ENCODE peak calls at places on chromosomes 2 and 18, in nine cellular contexts. N is AG04450; W is CD4-positive, alpha-beta T cell; M is GM12878; Q is HepG2; X is right lobe of liver; U is psoas muscle; K is lower lobe of right lung; R is BJ. Y is an unnamed sample. For H3K27me3, the result is how much of the 10 kb centered on the place peaks cover.

GRCh38 chr2:219560037-219560892 is 11.1 kb downstream of the OBSL1 start:
- DNase-seq in M (no peak), U (peak), N (no peak), W (no peak), Q (no peak), R (no peak), X (no peak), K (no peak), Y (no peak)

GRCh38 chr18:31156831-31157763 is 5.6 kb downstream of the DSC1 start:
- DNase-seq in W (no peak), U (no peak), Q (no peak), K (no peak), M (no peak), X (no peak), N (no peak), R (no peak), Y (peak)

GRCh38 chr18:76498064-76498463 is 3.0 kb upstream of the ZNF516 start:
- DNase-seq in U (no peak), K (no peak), N (no peak), W (no peak), M (no peak), R (no peak), Q (no peak), X (no peak), Y (no peak)

GRCh38 chr2:219441451-219442205 is 7.0 kb downstream of the SPEG start:
- DNase-seq in X (no peak), U (peak), M (no peak), Q (no peak), K (no peak), W (peak), R (no peak), N (no peak), Y (no peak)

GRCh38 chr2:121200011-121200347 is 85.0 kb downstream of the TFCP2L1 start:
- DNase-seq in N (no peak), X (no peak), Q (no peak), R (no peak), U (peak), M (no peak), W (no peak), K (peak), Y (no peak)

GRCh38 chr2:201709747-201710146 is 11.3 kb upstream of the MPP4 start:
- DNase-seq in R (no peak), M (no peak), N (no peak), K (no peak), Q (no peak), U (no peak), W (no peak), X (no peak), Y (no peak)

GRCh38 chr18:77065221-77065981 is 67.2 kb downstream of the MBP start:
- DNase-seq in M (peak), W (no peak), Q (no peak), U (peak), N (peak), R (peak), K (peak), X (no peak), Y (no peak)

GRCh38 chr2:84495539-84496146 is 20.7 kb upstream of the DNAH6 start:
- DNase-seq in R (peak), X (no peak), W (peak), U (no peak), M (no peak), K (no peak), N (peak), Q (peak), Y (peak)

GRCh38 chr18:702957-703659 is 9.3 kb downstream of the ENOSF1 start:
- DNase-seq in W (no peak), K (no peak), Q (peak), X (peak), U (no peak), R (peak), N (peak), M (no peak), Y (peak)

GRCh38 chr2:95342556-95343320 is 45.6 kb downstream of the KCNIP3 start:
- DNase-seq in K (peak), X (peak), Q (no peak), N (no peak), U (no peak), M (no peak), W (no peak), R (no peak), Y (no peak)

GRCh38 chr2:241950878-241951331 is 81.4 kb downstream of the RTP5 start:
- DNase-seq in R (no peak), U (peak), Q (peak), N (peak), M (no peak), W (peak), K (peak), X (peak), Y (peak)

GRCh38 chr2:101830146-101830545 is 132.6 kb downstream of the MAP4K4 start:
- DNase-seq in Q (no peak), W (no peak), N (no peak), M (no peak), X (no peak), K (no peak), U (no peak), R (no peak), Y (no peak)

GRCh38 chr2:143730155-143730949 is 601.1 kb downstream of the ARHGAP15 start:
- DNase-seq in W (no peak), Q (no peak), N (no peak), M (peak), R (no peak), U (no peak), K (no peak), X (no peak), Y (no peak)

GRCh38 chr18:37476182-37476581 is 89.4 kb downstream of the CELF4 start:
- DNase-seq in R (no peak), N (no peak), Q (peak), K (no peak), X (no peak), U (no peak), W (no peak), M (no peak), Y (no peak)

GRCh38 chr2:20578895-20579825 is 71.7 kb downstream of the HS1BP3 start:
- DNase-seq in N (peak), K (peak), U (peak), Q (peak), M (peak), X (no peak), R (peak), W (no peak), Y (peak)

GRCh38 chr2:57181315-57182038 is 865.1 kb upstream of the VRK2 start:
- DNase-seq in X (no peak), W (no peak), U (no peak), Q (no peak), N (no peak), M (no peak), R (no peak), K (no peak), Y (no peak)

GRCh38 chr18:47262397-47263196 is 11.1 kb upstream of the SKOR2 start:
- DNase-seq in W (no peak), U (no peak), M (no peak), R (no peak), N (no peak), Q (no peak), K (no peak), X (no peak), Y (no peak)

GRCh38 chr18:47261902-47262301 is 10.4 kb upstream of the SKOR2 start:
- DNase-seq in K (no peak), U (no peak), Q (no peak), X (no peak), N (no peak), M (no peak), W (no peak), R (no peak), Y (no peak)

GRCh38 chr18:47263197-47263827 is 11.9 kb upstream of the SKOR2 start:
- DNase-seq in Q (no peak), K (no peak), R (no peak), X (no peak), W (no peak), U (no peak), M (no peak), N (no peak), Y (no peak)

GRCh38 chr18:47260924-47261701 is 9.7 kb upstream of the SKOR2 start:
- DNase-seq in Q (no peak), R (no peak), X (no peak), U (no peak), M (no peak), K (no peak), W (no peak), N (no peak), Y (no peak)

DNA sequence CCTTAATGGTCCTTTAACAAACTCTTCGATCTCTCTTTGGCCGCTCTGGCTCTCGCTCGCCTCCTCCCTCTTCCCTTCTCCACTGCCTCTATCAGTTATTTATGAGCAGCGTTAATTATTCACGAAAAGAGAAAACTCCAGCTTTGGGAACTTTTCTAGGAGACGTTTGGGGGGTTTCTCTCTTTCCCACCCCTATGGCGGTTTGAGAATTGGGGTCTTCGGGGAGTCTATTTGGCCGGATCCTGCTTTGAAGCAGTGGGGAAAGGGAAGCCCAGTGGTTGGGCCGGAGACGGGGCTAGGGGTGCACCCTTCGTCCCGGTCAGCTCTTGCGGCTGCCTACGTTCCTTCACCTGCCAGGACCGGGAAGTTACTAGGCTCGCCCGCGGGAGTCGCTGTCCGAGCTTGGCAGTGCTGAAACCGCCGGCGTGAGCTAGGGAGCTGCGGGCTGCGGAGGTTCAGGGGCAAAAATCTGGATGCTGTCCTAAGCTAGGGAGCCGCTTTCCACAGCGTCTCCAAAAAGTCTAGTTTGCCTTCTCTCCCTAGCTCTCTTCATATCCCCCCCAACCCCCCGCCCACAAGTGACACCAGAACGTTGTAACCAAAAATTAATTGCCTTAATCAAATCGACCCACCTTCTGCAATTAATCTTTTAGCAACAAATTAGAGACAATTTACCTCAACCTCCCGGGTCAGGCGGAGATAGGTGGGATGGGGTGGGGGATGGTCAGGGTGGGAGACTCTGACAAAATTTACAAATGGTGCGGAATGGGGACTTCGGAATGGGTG is 8.9 kb upstream of the SKOR2 start:
- DNase-seq in W (no peak), K (peak), N (no peak), X (peak), U (no peak), R (no peak), M (no peak), Q (peak), Y (no peak)
- H3K27me3 ChIP-seq in W (half or more), K (half or more), N (under half), X (under half), U (under half), R (under half), M (under half), Q (under half), Y (half or more)

GRCh38 chr2:74440005-74440377 is 1.7 kb downstream of the RTKN start:
- DNase-seq in M (no peak), N (no peak), R (no peak), W (no peak), X (peak), Q (peak), U (peak), K (no peak), Y (no peak)

GRCh38 chr2:74438248-74438647 is 3.5 kb downstream of the RTKN start:
- DNase-seq in R (no peak), N (no peak), U (no peak), K (no peak), M (no peak), W (no peak), Q (no peak), X (no peak), Y (no peak)

GRCh38 chr2:74441111-74441689 is 537 bp downstream of the RTKN start:
- DNase-seq in M (no peak), R (no peak), W (no peak), Q (no peak), U (no peak), K (no peak), N (no peak), X (no peak), Y (no peak)

GRCh38 chr2:74440378-74441110 is 1.2 kb downstream of the RTKN start:
- DNase-seq in U (peak), M (no peak), K (peak), W (no peak), N (no peak), X (peak), R (no peak), Q (peak), Y (no peak)

GRCh38 chr2:74439373-74440004 is 2.2 kb downstream of the RTKN start:
- DNase-seq in R (no peak), X (peak), W (no peak), U (no peak), K (no peak), M (no peak), Q (no peak), N (no peak), Y (no peak)
- TF ChIP-seq CTCF in R (no peak), X (no peak), W (no peak), U (no peak), K (no peak), M (no peak), Q (no peak), N (no peak), Y (no peak)

GRCh38 chr2:42045389-42045788 is 2.4 kb upstream of the PKDCC start:
- DNase-seq in Q (no peak), U (no peak), R (no peak), K (no peak), M (no peak), W (no peak), X (no peak), N (no peak), Y (no peak)
- H3K27me3 ChIP-seq in Q (under half), U (under half), R (under half), K (under half), M (under half), W (half or more), X (under half), N (under half), Y (under half)

GRCh38 chr18:58195278-58195721 is 151.3 kb downstream of the NEDD4L start:
- DNase-seq in N (no peak), X (no peak), M (no peak), Q (no peak), R (no peak), K (peak), W (no peak), U (no peak), Y (no peak)

GRCh38 chr18:58196164-58196563 is 152.1 kb downstream of the NEDD4L start:
- DNase-seq in W (no peak), N (no peak), K (no peak), X (no peak), Q (no peak), R (no peak), M (no peak), U (no peak), Y (no peak)

GRCh38 chr18:58190842-58191530 is 147.0 kb downstream of the NEDD4L start:
- DNase-seq in Q (no peak), W (no peak), X (no peak), K (no peak), N (no peak), U (no peak), R (no peak), M (no peak), Y (no peak)

GRCh38 chr18:58192519-58192918 is 148.5 kb downstream of the NEDD4L start:
- DNase-seq in W (no peak), M (no peak), Q (no peak), U (no peak), N (no peak), K (no peak), R (no peak), X (no peak), Y (no peak)

DNA sequence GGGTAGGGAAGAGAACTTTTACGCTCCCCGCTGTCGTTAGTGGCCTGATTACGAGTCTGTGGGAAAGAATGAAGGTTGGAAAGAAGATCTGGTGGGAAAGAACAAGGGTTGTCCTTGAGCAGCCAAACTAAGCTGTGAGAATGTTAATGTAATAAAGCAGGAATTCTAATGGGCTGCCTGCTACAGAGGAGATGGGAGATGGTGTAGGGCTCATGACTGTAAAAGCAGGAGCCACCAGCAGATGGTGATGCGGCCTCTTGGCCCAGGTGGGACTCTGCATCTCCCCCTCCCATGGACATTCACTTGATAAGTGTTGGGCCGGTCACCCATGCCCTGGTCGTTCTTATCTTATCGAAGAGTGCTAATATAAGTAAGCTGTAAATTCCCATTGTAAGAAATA is 150.0 kb downstream of the NEDD4L start:
- DNase-seq in U (no peak), W (no peak), K (no peak), N (no peak), X (no peak), R (no peak), Q (no peak), M (no peak), Y (no peak)
- TF ChIP-seq CTCF in U (no peak), W (no peak), K (no peak), N (peak), X (peak), R (peak), Q (peak), M (no peak), Y (peak)

DNA sequence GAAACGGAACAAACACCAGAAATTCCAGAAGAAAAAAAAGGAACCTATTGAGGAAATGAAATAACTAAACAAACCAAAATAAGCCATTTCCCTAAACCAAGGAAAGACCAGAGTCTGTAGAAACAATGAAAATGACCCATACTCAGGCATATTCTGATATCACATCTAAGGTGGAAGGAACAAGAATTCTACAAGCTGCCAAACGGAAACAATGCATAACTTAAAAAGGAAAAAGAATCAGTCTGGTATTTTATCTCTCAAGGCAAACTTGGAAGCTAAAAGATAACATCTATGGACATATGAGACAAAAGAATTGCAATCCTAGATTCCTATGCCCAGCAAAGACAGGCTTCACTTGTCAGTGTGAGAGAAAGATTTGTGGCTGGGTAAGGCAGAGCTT is 326.2 kb downstream of the PDE11A start:
- DNase-seq in U (no peak), X (no peak), Q (no peak), N (no peak), K (no peak), M (no peak), W (no peak), R (no peak), Y (no peak)
- H3K27me3 ChIP-seq in U (under half), X (under half), Q (under half), N (under half), K (under half), M (under half), W (under half), R (under half), Y (under half)

DNA sequence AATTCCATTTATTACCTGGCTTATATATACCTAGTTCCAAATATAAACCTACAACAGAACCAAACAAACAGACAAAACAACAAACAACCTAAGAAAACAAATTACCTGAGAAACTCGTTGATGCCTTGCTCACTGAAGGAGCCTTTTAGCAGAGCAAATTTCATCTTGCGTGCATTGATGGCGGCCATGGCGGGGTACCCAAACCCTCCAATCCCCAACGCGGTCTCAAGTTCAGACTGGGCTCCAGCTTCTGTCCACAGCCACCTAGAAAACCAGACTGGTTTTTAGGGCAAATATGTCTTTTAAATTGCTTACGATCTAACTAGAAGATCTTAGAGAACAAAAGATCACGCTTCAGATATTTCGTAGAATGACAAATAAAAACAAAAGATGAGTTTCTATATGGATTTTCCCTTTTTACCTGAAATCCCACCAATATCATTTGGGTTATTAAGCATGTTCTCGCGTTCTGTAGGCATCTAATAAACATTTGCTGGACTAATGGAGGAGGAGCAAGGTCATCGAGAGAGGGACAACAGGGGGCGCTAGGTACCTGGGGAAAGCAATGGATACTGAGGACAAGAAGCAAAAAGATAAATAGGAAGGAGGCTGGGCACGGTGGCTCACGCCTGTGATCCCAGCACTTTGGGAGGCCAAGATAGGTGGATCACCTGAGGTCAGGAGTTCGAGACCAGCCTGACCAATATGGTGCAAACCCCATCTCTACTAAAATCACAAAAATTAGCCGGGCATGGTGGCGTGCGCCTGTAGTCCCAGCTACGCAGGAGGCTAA is 25.2 kb downstream of the PDIA6 start:
- DNase-seq in M (no peak), R (no peak), W (peak), K (no peak), N (no peak), Q (peak), U (no peak), X (no peak), Y (no peak)
- TF ChIP-seq CTCF in M (peak), R (peak), W (no peak), K (no peak), N (peak), Q (peak), U (no peak), X (peak), Y (peak)

GRCh38 chr2:145541028-145541427 is 1021.1 kb upstream of the ZEB2 start:
- DNase-seq in R (no peak), Q (no peak), W (no peak), K (no peak), N (no peak), U (no peak), X (no peak), M (no peak), Y (no peak)

GRCh38 chr2:145543155-145543554 is 1023.2 kb upstream of the ZEB2 start:
- DNase-seq in Q (no peak), N (no peak), M (no peak), X (no peak), K (no peak), U (no peak), W (no peak), R (no peak), Y (no peak)

GRCh38 chr2:145547620-145548019 is 1027.7 kb upstream of the ZEB2 start:
- DNase-seq in W (no peak), K (no peak), R (no peak), X (no peak), N (no peak), M (no peak), Q (no peak), U (no peak), Y (no peak)

GRCh38 chr2:145546091-145546490 is 1026.2 kb upstream of the ZEB2 start:
- DNase-seq in X (no peak), Q (no peak), R (no peak), N (peak), W (no peak), U (no peak), K (no peak), M (no peak), Y (no peak)

DNA sequence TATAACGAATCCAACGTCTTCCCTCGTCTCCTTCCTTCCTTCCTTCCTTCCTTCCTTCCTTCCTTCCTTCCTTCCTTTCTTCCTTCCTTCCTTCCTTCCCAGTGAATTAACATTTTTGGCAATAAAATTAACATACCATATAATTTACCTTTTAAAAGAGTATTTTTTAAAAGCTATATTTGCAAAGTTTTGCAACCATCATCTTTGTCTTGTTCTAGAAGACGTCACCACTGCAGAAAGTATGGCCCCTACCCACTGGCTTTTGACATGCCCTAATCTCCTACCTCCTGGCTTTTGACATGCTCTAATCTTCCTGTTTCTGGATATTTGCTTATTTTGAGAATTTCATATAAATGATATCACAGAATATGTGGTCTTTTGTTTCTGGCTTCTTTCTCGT is 1023.9 kb upstream of the ZEB2 start:
- DNase-seq in N (no peak), W (no peak), K (no peak), U (no peak), X (no peak), M (no peak), R (no peak), Q (no peak), Y (no peak)
- H3K27me3 ChIP-seq in N (under half), W (under half), K (under half), U (under half), X (under half), M (under half), R (under half), Q (under half), Y (under half)

Y was measured in kidney epithelial cell.